ENCODE peak calls at places on chromosomes 16 and 17, in seven cellular contexts. X is trophoblast cell, C is neuronal stem cell, Y is IMR-90, Z is H9, U is H1, H is mesenchymal stem cell. L is an unnamed sample.

GRCh38 chr17:57288034-57288752 is 31.9 kb downstream of the MSI2 start:
- DNase-seq in X (peak; percentile 76), H (peak; percentile 14), C (no peak), Y (peak; percentile 33), Z (no peak), U (no peak), L (no peak)

GRCh38 chr17:15398736-15399331 is 57.4 kb upstream of the TEKT3 start:
- DNase-seq in Y (peak; percentile 74), X (no peak), H (peak; percentile 83), U (no peak), C (no peak), Z (peak; percentile 21), L (no peak)

GRCh38 chr16:49858200-49859129 is 2.6 kb upstream of the ZNF423 start:
- DNase-seq in X (no peak), U (no peak), Z (peak; percentile 67), H (peak; percentile 35), C (peak; percentile 58), Y (no peak), L (peak; percentile 53)

GRCh38 chr17:57553525-57553924 is 191.6 kb downstream of the CCDC182 start:
- DNase-seq in H (peak; percentile 91), Y (peak; percentile 80), Z (no peak), U (no peak), X (no peak), C (no peak), L (no peak)

GRCh38 chr17:41760878-41761277 is 25.6 kb downstream of the JUP start:
- DNase-seq in Z (no peak), X (no peak), U (no peak), Y (no peak), H (no peak), C (no peak), L (no peak)

GRCh38 chr17:72296456-72296855 is 175.6 kb downstream of the SOX9 start:
- DNase-seq in Z (no peak), H (peak; percentile 9), C (no peak), X (no peak), Y (peak; percentile 58), U (no peak), L (no peak)

GRCh38 chr17:38654411-38655398 is 20.1 kb downstream of the EPOP start:
- DNase-seq in Z (peak; percentile 30), H (no peak), Y (no peak), U (no peak), C (no peak), X (no peak), L (no peak)

GRCh38 chr17:4891405-4892062 is 7.8 kb upstream of the C17orf107 start:
- DNase-seq in U (no peak), X (no peak), H (no peak), Z (no peak), C (no peak), Y (no peak), L (no peak)

GRCh38 chr17:41004397-41004796 is 4.5 kb downstream of the KRTAP3-1 start:
- DNase-seq in H (no peak), Z (no peak), X (no peak), Y (no peak), U (no peak), C (no peak), L (no peak)

GRCh38 chr17:42928714-42929496 is 28.3 kb downstream of the G6PC1 start:
- DNase-seq in X (peak; percentile 34), H (peak; percentile 79), Y (peak; percentile 85), Z (peak; percentile 75), U (no peak), C (no peak), L (peak; percentile 92)

GRCh38 chr16:75188832-75189477 is 18.0 kb downstream of the CTRB2 start:
- DNase-seq in Y (no peak), X (peak; percentile 81), C (no peak), U (no peak), H (no peak), Z (no peak), L (no peak)

GRCh38 chr17:4503283-4504005 is 4.8 kb downstream of the SPNS2 start:
- DNase-seq in Y (no peak), Z (no peak), U (no peak), H (no peak), X (no peak), C (no peak), L (no peak)

GRCh38 chr17:10613775-10614513 is 43.2 kb downstream of the MYH3 start:
- DNase-seq in U (no peak), X (peak; percentile 37), C (no peak), Y (peak; percentile 13), H (no peak), Z (no peak), L (no peak)

GRCh38 chr16:85528528-85529387 is 84.4 kb upstream of the GSE1 start:
- DNase-seq in Z (no peak), Y (no peak), H (no peak), X (peak; percentile 63), U (no peak), C (no peak), L (no peak)

GRCh38 chr16:73060216-73060615 is 12.3 kb upstream of the ZFHX3 start:
- DNase-seq in C (no peak), U (no peak), X (no peak), H (no peak), Z (no peak), Y (no peak), L (no peak)

GRCh38 chr16:49602201-49603041 is 228.8 kb downstream of the C16orf78 start:
- DNase-seq in H (no peak), Z (peak; percentile 33), X (no peak), Y (no peak), C (no peak), U (no peak), L (peak; percentile 42)

GRCh38 chr17:50817838-50818237 is 17.5 kb upstream of the WFIKKN2 start:
- DNase-seq in Y (no peak), X (peak; percentile 26), H (peak; percentile 16), U (peak; percentile 15), Z (no peak), C (no peak), L (peak; percentile 89)

GRCh38 chr17:29744121-29744520 is 121.4 kb upstream of the CORO6 start:
- DNase-seq in H (no peak), U (no peak), Y (no peak), Z (no peak), C (no peak), X (no peak), L (no peak)

GRCh38 chr16:19490619-19491018 is 31.3 kb downstream of the GDE1 start:
- DNase-seq in Z (no peak), Y (no peak), C (no peak), X (no peak), H (no peak), U (no peak), L (no peak)

DNA sequence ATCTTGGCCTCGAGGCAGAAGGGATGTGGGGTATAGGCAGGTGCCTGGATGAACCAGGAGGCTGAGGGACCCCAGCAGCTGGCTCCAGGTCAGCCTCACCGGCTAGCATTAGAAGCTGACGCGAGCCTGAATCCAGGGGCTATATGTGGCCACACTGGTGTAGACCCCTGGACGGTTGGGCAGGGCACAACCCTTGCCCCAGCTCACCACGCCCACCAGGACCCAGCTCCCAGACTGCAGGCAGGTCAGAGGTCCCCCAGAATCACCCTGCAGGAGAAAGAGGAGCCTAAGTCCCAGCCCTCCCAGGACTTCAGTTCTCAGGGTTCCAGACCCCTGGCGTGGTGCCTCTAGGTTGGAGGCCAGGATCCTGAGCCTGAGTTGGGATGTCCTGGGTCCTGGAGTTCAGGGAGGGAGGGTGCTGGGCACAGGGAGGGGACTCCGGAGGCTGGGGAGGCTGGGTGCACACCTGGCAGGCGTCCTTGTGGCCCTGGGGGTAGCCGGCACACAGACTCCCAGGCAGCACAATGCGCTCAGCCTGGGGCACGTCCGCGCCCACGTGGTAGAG is 2.7 kb downstream of the PRSS33 start:
- DNase-seq in U (no peak), Z (peak; percentile 30), H (no peak), C (no peak), X (no peak), Y (no peak), L (no peak)
- H2BK5ac ChIP-seq in U (no peak overlapping the region), Z (no peak overlapping the region), H (no peak overlapping the region), C (peak overlapping the region; percentile 70), X (no peak overlapping the region), Y (no peak overlapping the region), L (no peak overlapping the region)

DNA sequence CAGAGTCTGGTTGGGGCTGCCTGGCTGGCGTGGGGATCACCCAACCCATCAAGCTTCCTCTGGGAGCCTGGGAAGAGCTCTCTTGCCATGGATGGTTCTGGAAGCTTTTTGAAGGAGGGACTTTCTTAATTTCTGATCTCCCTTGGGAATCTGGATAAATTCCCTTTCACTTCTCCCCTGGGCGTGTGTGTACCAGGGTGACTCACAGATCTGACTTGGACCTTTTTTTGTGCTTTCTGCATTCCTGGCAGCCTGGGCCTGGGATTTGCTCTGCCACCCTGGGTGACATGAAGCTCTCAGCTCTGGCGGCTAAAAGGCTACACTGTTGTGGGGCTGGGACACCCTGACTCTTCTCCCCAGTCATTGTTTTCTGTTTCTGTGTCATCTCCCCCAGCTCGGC is 70.1 kb downstream of the ABCC1 start:
- DNase-seq in H (peak; percentile 62), X (peak; percentile 27), Y (peak; percentile 54), C (no peak), U (no peak), Z (no peak), L (no peak)
- H3K27ac ChIP-seq in H (no peak overlapping the region), X (no peak overlapping the region), Y (peak overlapping the region; percentile 41), C (no peak overlapping the region), U (no peak overlapping the region), Z (no peak overlapping the region), L (no peak overlapping the region)

DNA sequence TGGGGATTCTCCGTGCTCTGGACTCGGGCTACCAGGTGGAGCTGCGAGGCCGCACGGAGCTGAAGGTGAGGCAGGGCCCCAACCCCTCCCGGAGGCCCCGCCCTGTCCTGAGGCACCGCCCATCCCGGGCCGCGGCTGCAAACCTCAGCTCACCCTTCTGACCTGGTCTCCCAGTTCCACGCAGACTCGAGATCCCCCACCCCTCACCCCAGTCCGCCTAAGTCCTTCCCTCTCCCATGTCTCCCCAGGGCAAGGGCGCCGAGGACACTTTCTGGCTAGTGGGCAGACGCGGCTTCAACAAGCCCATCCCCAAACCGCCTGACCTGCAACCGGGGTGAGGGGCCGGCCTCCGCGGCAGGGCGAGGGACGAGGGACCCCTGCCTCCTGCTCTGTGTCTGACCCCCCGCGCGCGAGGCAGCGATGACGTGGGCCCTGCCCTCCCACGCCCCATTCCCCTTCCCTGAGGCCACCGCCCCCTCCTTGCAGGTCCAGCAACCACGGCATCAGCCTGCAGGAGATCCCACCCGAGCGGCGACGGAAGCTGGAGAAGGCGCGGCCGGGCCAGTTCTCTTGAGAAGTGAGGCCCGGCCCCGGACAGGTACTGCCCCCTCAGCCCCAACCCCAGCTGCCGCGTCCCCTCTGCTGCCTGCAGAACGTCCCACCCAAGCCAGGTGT is 13.7 kb downstream of the GUCY2D start:
- DNase-seq in Z (peak; percentile 75), X (no peak), U (no peak), C (no peak), H (no peak), Y (no peak), L (no peak)
- H2BK5ac ChIP-seq in Z (no peak overlapping the region), X (no peak overlapping the region), U (peak overlapping the region; percentile 66), C (peak overlapping the region; percentile 39), H (no peak overlapping the region), Y (no peak overlapping the region), L (no peak overlapping the region)

GRCh38 chr17:73826872-73827228 is 182.6 kb upstream of the SDK2 start:
- DNase-seq in Z (no peak), H (no peak), Y (no peak), C (no peak), U (no peak), X (no peak), L (no peak)

GRCh38 chr17:73829676-73830280 is 185.5 kb upstream of the SDK2 start:
- DNase-seq in Y (no peak), C (no peak), Z (no peak), H (no peak), U (no peak), X (no peak), L (no peak)

GRCh38 chr17:73824321-73824720 is 180.1 kb upstream of the SDK2 start:
- DNase-seq in Z (no peak), X (no peak), U (no peak), C (no peak), Y (no peak), H (no peak), L (no peak)

GRCh38 chr17:73826181-73826871 is 182.1 kb upstream of the SDK2 start:
- DNase-seq in X (no peak), C (no peak), H (no peak), U (no peak), Z (no peak), Y (no peak), L (no peak)

GRCh38 chr17:73827627-73828241 is 183.5 kb upstream of the SDK2 start:
- DNase-seq in H (no peak), Z (peak; percentile 74), Y (no peak), U (peak; percentile 38), X (no peak), C (no peak), L (peak; percentile 92)
- H3K27ac ChIP-seq in H (no peak overlapping the region), Z (no peak overlapping the region), Y (no peak overlapping the region), U (no peak overlapping the region), X (no peak overlapping the region), C (peak overlapping the region; percentile 45), L (peak overlapping the region; percentile 41)